ENCODE peak calls at places on chromosome 15, in eight cellular contexts. S is T-helper 1 cell; W is ascending aorta; N is activated CD8-positive, alpha-beta memory T cell treated with anti-CD3 and anti-CD28 coated beads, Interleukin-2, amount 10 ng/mL, durations not matched to agents 7 days and 5 days; E is T-helper 2 cell; J is pulmonary artery endothelial cell; M is right lobe of liver; F is dorsolateral prefrontal cortex. Y is an unnamed sample.

GRCh38 chr15:72086010-72086697 is 31.8 kb downstream of the MYO9A start:
- DNase-seq in F (no peak), S (no peak), M (no peak), W (no peak), E (no peak), J (no peak), N (no peak), Y (no peak)

GRCh38 chr15:60590935-60591490 is 112.1 kb upstream of the ICE2 start:
- DNase-seq in M (peak; percentile 86), N (peak; percentile 70), J (no peak), S (peak; percentile 13), F (peak; percentile 38), W (no peak), E (peak; percentile 39), Y (no peak)

GRCh38 chr15:73927476-73928240 is 1.4 kb downstream of the LOXL1 start:
- DNase-seq in E (peak; percentile 69), M (peak; percentile 56), N (peak; percentile 83), F (no peak), W (no peak), S (peak; percentile 51), J (no peak), Y (no peak)

GRCh38 chr15:38651328-38652038 is 86.9 kb upstream of the RASGRP1 start:
- DNase-seq in F (no peak), W (no peak), E (peak; percentile 46), J (no peak), S (no peak), N (peak; percentile 81), M (no peak), Y (no peak)

GRCh38 chr15:60115579-60116415 is 111.7 kb downstream of the FOXB1 start:
- DNase-seq in M (no peak), E (no peak), W (no peak), J (no peak), N (no peak), F (no peak), S (no peak), Y (peak; percentile 33)

GRCh38 chr15:21261396-21261964 is 178.8 kb downstream of the POTEB3 start:
- DNase-seq in J (no peak), E (no peak), M (peak; percentile 14), S (no peak), F (peak; percentile 37), W (no peak), N (no peak), Y (no peak)

GRCh38 chr15:99682455-99682854 is 50.8 kb downstream of the LYSMD4 start:
- DNase-seq in J (peak; percentile 82), N (no peak), F (no peak), W (no peak), E (no peak), M (no peak), S (no peak), Y (peak; percentile 53)

GRCh38 chr15:40081691-40082194 is 26.9 kb downstream of the BMF start:
- DNase-seq in F (peak; percentile 78), M (peak; percentile 73), W (no peak), J (peak; percentile 75), N (no peak), E (no peak), S (no peak), Y (no peak)

GRCh38 chr15:89157061-89157460 is 64.3 kb downstream of the RLBP1 start:
- DNase-seq in S (no peak), F (no peak), W (no peak), J (no peak), N (no peak), E (no peak), M (no peak), Y (no peak)